ENCODE peak calls at places on chromosomes 11 and 22, in eight cellular contexts. One of them, this sample, is unnamed.

GRCh38 chr11:2265854-2266585 is 4.4 kb downstream of the ASCL2 start:
- DNase-seq in HCT116: no peak
- DNase-seq in pancreas: no peak
- DNase-seq in A673: no peak
- DNase-seq in GM23248: no peak
- DNase-seq in heart left ventricle: no peak
- DNase-seq in endodermal cell: peak; percentile 29
- DNase-seq in tibial nerve: no peak
- DNase-seq in this sample: no peak

GRCh38 chr22:46578824-46579561 is 41.2 kb upstream of the GRAMD4 start:
- DNase-seq in HCT116: no peak
- DNase-seq in pancreas: peak; percentile 69
- DNase-seq in A673: no peak
- DNase-seq in GM23248: peak; percentile 58
- DNase-seq in heart left ventricle: peak; percentile 76
- DNase-seq in endodermal cell: peak; percentile 61
- DNase-seq in tibial nerve: peak; percentile 56
- DNase-seq in this sample: no peak

GRCh38 chr11:115964091-115964490 is 459.9 kb upstream of the CADM1 start:
- DNase-seq in HCT116: no peak
- DNase-seq in pancreas: no peak
- DNase-seq in A673: no peak
- DNase-seq in GM23248: no peak
- DNase-seq in heart left ventricle: no peak
- DNase-seq in endodermal cell: no peak
- DNase-seq in tibial nerve: no peak
- DNase-seq in this sample: peak; percentile 16

GRCh38 chr22:17922925-17923898 is 101.1 kb downstream of the MICAL3 start:
- DNase-seq in HCT116: no peak
- DNase-seq in pancreas: no peak
- DNase-seq in A673: no peak
- DNase-seq in GM23248: peak; percentile 56
- DNase-seq in heart left ventricle: no peak
- DNase-seq in endodermal cell: no peak
- DNase-seq in tibial nerve: no peak
- DNase-seq in this sample: peak; percentile 57

GRCh38 chr11:61826930-61827572 is 1.0 kb upstream of the FADS2 start:
- DNase-seq in HCT116: no peak
- DNase-seq in pancreas: no peak
- DNase-seq in A673: no peak
- DNase-seq in GM23248: no peak
- DNase-seq in heart left ventricle: no peak
- DNase-seq in endodermal cell: no peak
- DNase-seq in tibial nerve: peak; percentile 31
- DNase-seq in this sample: no peak

GRCh38 chr11:15638386-15638787 is 523.7 kb downstream of the INSC start:
- DNase-seq in HCT116: no peak
- DNase-seq in pancreas: no peak
- DNase-seq in A673: no peak
- DNase-seq in GM23248: no peak
- DNase-seq in heart left ventricle: no peak
- DNase-seq in endodermal cell: no peak
- DNase-seq in tibial nerve: peak; percentile 13
- DNase-seq in this sample: no peak

GRCh38 chr22:36244522-36245391 is 5.4 kb upstream of the APOL2 start:
- DNase-seq in HCT116: no peak
- DNase-seq in pancreas: no peak
- DNase-seq in A673: no peak
- DNase-seq in GM23248: peak; percentile 55
- DNase-seq in heart left ventricle: no peak
- DNase-seq in endodermal cell: no peak
- DNase-seq in tibial nerve: peak; percentile 37
- DNase-seq in this sample: no peak

GRCh38 chr22:26053737-26054316 is 115.4 kb upstream of the SEZ6L start:
- DNase-seq in HCT116: no peak
- DNase-seq in pancreas: no peak
- DNase-seq in A673: no peak
- DNase-seq in GM23248: no peak
- DNase-seq in heart left ventricle: no peak
- DNase-seq in endodermal cell: peak; percentile 55
- DNase-seq in tibial nerve: no peak
- DNase-seq in this sample: no peak

GRCh38 chr11:63670077-63670737 is 969 bp downstream of the ATL3 start:
- DNase-seq in HCT116: no peak
- DNase-seq in pancreas: no peak
- DNase-seq in A673: peak; percentile 58
- DNase-seq in GM23248: peak; percentile 75
- DNase-seq in heart left ventricle: no peak
- DNase-seq in endodermal cell: no peak
- DNase-seq in tibial nerve: peak; percentile 35
- DNase-seq in this sample: no peak

GRCh38 chr11:131397666-131398065 is 27.3 kb downstream of the NTM start:
- DNase-seq in HCT116: no peak
- DNase-seq in pancreas: no peak
- DNase-seq in A673: no peak
- DNase-seq in GM23248: no peak
- DNase-seq in heart left ventricle: no peak
- DNase-seq in endodermal cell: no peak
- DNase-seq in tibial nerve: no peak
- DNase-seq in this sample: no peak

GRCh38 chr11:10990637-10991036 is 132.8 kb upstream of the ZBED5 start:
- DNase-seq in HCT116: no peak
- DNase-seq in pancreas: no peak
- DNase-seq in A673: no peak
- DNase-seq in GM23248: peak; percentile 70
- DNase-seq in heart left ventricle: no peak
- DNase-seq in endodermal cell: no peak
- DNase-seq in tibial nerve: no peak
- DNase-seq in this sample: no peak

GRCh38 chr11:2513441-2513840 is 68.6 kb downstream of the KCNQ1 start:
- DNase-seq in HCT116: no peak
- DNase-seq in pancreas: peak; percentile 4
- DNase-seq in A673: no peak
- DNase-seq in GM23248: no peak
- DNase-seq in heart left ventricle: no peak
- DNase-seq in endodermal cell: no peak
- DNase-seq in tibial nerve: no peak
- DNase-seq in this sample: no peak

GRCh38 chr22:50298937-50299656 is 8.3 kb downstream of the PLXNB2 start:
- DNase-seq in HCT116: no peak
- DNase-seq in pancreas: no peak
- DNase-seq in A673: peak; percentile 80
- DNase-seq in GM23248: peak; percentile 68
- DNase-seq in heart left ventricle: no peak
- DNase-seq in endodermal cell: peak; percentile 69
- DNase-seq in tibial nerve: no peak
- DNase-seq in this sample: no peak

GRCh38 chr11:119316017-119316728 is 757 bp downstream of the MCAM start:
- DNase-seq in HCT116: no peak
- DNase-seq in pancreas: peak; percentile 74
- DNase-seq in A673: peak; percentile 64
- DNase-seq in GM23248: peak; percentile 43
- DNase-seq in heart left ventricle: peak; percentile 80
- DNase-seq in endodermal cell: peak; percentile 68
- DNase-seq in tibial nerve: no peak
- DNase-seq in this sample: no peak

GRCh38 chr11:119316729-119317591 is at the start of gene MCAM:
- DNase-seq in HCT116: no peak
- DNase-seq in pancreas: no peak
- DNase-seq in A673: peak; percentile 61
- DNase-seq in GM23248: peak; percentile 56
- DNase-seq in heart left ventricle: peak; percentile 68
- DNase-seq in endodermal cell: peak; percentile 88
- DNase-seq in tibial nerve: no peak
- DNase-seq in this sample: no peak

GRCh38 chr11:119318240-119319135 is 1.6 kb upstream of the MCAM start:
- DNase-seq in HCT116: no peak
- DNase-seq in pancreas: no peak
- DNase-seq in A673: no peak
- DNase-seq in GM23248: peak; percentile 84
- DNase-seq in heart left ventricle: no peak
- DNase-seq in endodermal cell: peak; percentile 88
- DNase-seq in tibial nerve: no peak
- DNase-seq in this sample: no peak

GRCh38 chr11:119319136-119319701 is 2.3 kb upstream of the MCAM start:
- DNase-seq in HCT116: no peak
- DNase-seq in pancreas: no peak
- DNase-seq in A673: no peak
- DNase-seq in GM23248: no peak
- DNase-seq in heart left ventricle: no peak
- DNase-seq in endodermal cell: no peak
- DNase-seq in tibial nerve: no peak
- DNase-seq in this sample: no peak

GRCh38 chr11:119317592-119318239 is 786 bp upstream of the MCAM start:
- DNase-seq in HCT116: no peak
- DNase-seq in pancreas: no peak
- DNase-seq in A673: no peak
- DNase-seq in GM23248: no peak
- DNase-seq in heart left ventricle: no peak
- DNase-seq in endodermal cell: no peak
- DNase-seq in tibial nerve: no peak
- DNase-seq in this sample: no peak
- H3K27ac ChIP-seq in HCT116: peak overlapping the region; percentile 22
- H3K27ac ChIP-seq in pancreas: peak overlapping the region; percentile 62
- H3K27ac ChIP-seq in A673: no peak overlapping the region
- H3K27ac ChIP-seq in GM23248: no peak overlapping the region
- H3K27ac ChIP-seq in heart left ventricle: peak overlapping the region; percentile 88
- H3K27ac ChIP-seq in endodermal cell: no peak overlapping the region
- H3K27ac ChIP-seq in tibial nerve: peak overlapping the region; percentile 89
- H3K27ac ChIP-seq in this sample: peak overlapping the region; percentile 87

GRCh38 chr11:35099278-35100018 is 39.5 kb upstream of the CD44 start:
- DNase-seq in HCT116: no peak
- DNase-seq in pancreas: no peak
- DNase-seq in A673: peak; percentile 29
- DNase-seq in GM23248: peak; percentile 88
- DNase-seq in heart left ventricle: no peak
- DNase-seq in endodermal cell: no peak
- DNase-seq in tibial nerve: no peak
- DNase-seq in this sample: no peak

GRCh38 chr11:35101223-35101622 is 37.7 kb upstream of the CD44 start:
- DNase-seq in HCT116: no peak
- DNase-seq in pancreas: no peak
- DNase-seq in A673: no peak
- DNase-seq in GM23248: peak; percentile 65
- DNase-seq in heart left ventricle: no peak
- DNase-seq in endodermal cell: no peak
- DNase-seq in tibial nerve: no peak
- DNase-seq in this sample: no peak

GRCh38 chr11:35097814-35098213 is 41.2 kb upstream of the CD44 start:
- DNase-seq in HCT116: no peak
- DNase-seq in pancreas: no peak
- DNase-seq in A673: no peak
- DNase-seq in GM23248: no peak
- DNase-seq in heart left ventricle: no peak
- DNase-seq in endodermal cell: no peak
- DNase-seq in tibial nerve: no peak
- DNase-seq in this sample: no peak

GRCh38 chr11:35098850-35099249 is 40.1 kb upstream of the CD44 start:
- DNase-seq in HCT116: no peak
- DNase-seq in pancreas: no peak
- DNase-seq in A673: no peak
- DNase-seq in GM23248: no peak
- DNase-seq in heart left ventricle: no peak
- DNase-seq in endodermal cell: no peak
- DNase-seq in tibial nerve: no peak
- DNase-seq in this sample: no peak

DNA sequence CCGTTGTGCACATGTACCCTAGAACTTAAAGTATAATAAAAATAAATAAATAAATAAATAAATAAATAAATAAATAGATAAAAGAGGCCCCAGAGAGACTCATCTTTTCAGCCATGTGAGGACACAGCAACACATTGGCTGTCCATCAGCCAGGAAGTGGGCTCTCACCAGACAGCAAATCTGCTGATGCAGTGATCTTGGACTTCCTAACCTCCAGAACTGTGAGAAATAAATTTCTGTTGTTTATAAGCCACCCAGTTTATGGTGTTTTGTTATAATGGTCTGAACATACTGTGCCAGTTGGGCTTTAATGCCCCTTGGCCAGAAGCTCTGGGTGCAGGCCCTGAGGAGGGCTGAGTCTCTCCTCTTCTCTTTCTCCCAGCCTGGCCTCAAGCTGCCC is 42.2 kb upstream of the CD44 start:
- DNase-seq in HCT116: no peak
- DNase-seq in pancreas: no peak
- DNase-seq in A673: no peak
- DNase-seq in GM23248: no peak
- DNase-seq in heart left ventricle: no peak
- DNase-seq in endodermal cell: no peak
- DNase-seq in tibial nerve: no peak
- DNase-seq in this sample: no peak
- H3K4me3 ChIP-seq in HCT116: no peak overlapping the region
- H3K4me3 ChIP-seq in pancreas: no peak overlapping the region
- H3K4me3 ChIP-seq in A673: no peak overlapping the region
- H3K4me3 ChIP-seq in GM23248: no peak overlapping the region
- H3K4me3 ChIP-seq in heart left ventricle: no peak overlapping the region
- H3K4me3 ChIP-seq in endodermal cell: no peak overlapping the region
- H3K4me3 ChIP-seq in tibial nerve: no peak overlapping the region
- H3K4me3 ChIP-seq in this sample: no peak overlapping the region

GRCh38 chr11:65353900-65354264 is 669 bp upstream of the TIGD3 start:
- DNase-seq in HCT116: no peak
- DNase-seq in pancreas: no peak
- DNase-seq in A673: no peak
- DNase-seq in GM23248: no peak
- DNase-seq in heart left ventricle: no peak
- DNase-seq in endodermal cell: no peak
- DNase-seq in tibial nerve: no peak
- DNase-seq in this sample: no peak
- H3K27ac ChIP-seq in HCT116: peak overlapping the region; percentile 43
- H3K27ac ChIP-seq in pancreas: peak overlapping the region; percentile 29
- H3K27ac ChIP-seq in A673: no peak overlapping the region
- H3K27ac ChIP-seq in GM23248: peak overlapping the region; percentile 20
- H3K27ac ChIP-seq in heart left ventricle: peak overlapping the region; percentile 78
- H3K27ac ChIP-seq in endodermal cell: peak overlapping the region; percentile 59
- H3K27ac ChIP-seq in tibial nerve: peak overlapping the region; percentile 72
- H3K27ac ChIP-seq in this sample: peak overlapping the region; percentile 65

GRCh38 chr22:48371391-48371790 is 1456.3 kb downstream of the BRD1 start:
- DNase-seq in HCT116: no peak
- DNase-seq in pancreas: no peak
- DNase-seq in A673: no peak
- DNase-seq in GM23248: no peak
- DNase-seq in heart left ventricle: no peak
- DNase-seq in endodermal cell: peak; percentile 38
- DNase-seq in tibial nerve: no peak
- DNase-seq in this sample: no peak

GRCh38 chr22:48369789-48370507 is 1457.7 kb downstream of the BRD1 start:
- DNase-seq in HCT116: no peak
- DNase-seq in pancreas: no peak
- DNase-seq in A673: no peak
- DNase-seq in GM23248: peak; percentile 2
- DNase-seq in heart left ventricle: no peak
- DNase-seq in endodermal cell: peak; percentile 80
- DNase-seq in tibial nerve: no peak
- DNase-seq in this sample: no peak

GRCh38 chr22:48368975-48369525 is 1458.6 kb downstream of the BRD1 start:
- DNase-seq in HCT116: no peak
- DNase-seq in pancreas: no peak
- DNase-seq in A673: no peak
- DNase-seq in GM23248: no peak
- DNase-seq in heart left ventricle: no peak
- DNase-seq in endodermal cell: peak; percentile 61
- DNase-seq in tibial nerve: no peak
- DNase-seq in this sample: no peak

GRCh38 chr22:48372395-48372794 is 1455.3 kb downstream of the BRD1 start:
- DNase-seq in HCT116: no peak
- DNase-seq in pancreas: no peak
- DNase-seq in A673: no peak
- DNase-seq in GM23248: no peak
- DNase-seq in heart left ventricle: no peak
- DNase-seq in endodermal cell: peak; percentile 47
- DNase-seq in tibial nerve: no peak
- DNase-seq in this sample: no peak

GRCh38 chr22:48370508-48371325 is 1457.0 kb downstream of the BRD1 start:
- DNase-seq in HCT116: no peak
- DNase-seq in pancreas: no peak
- DNase-seq in A673: no peak
- DNase-seq in GM23248: no peak
- DNase-seq in heart left ventricle: no peak
- DNase-seq in endodermal cell: peak; percentile 51
- DNase-seq in tibial nerve: no peak
- DNase-seq in this sample: no peak
- H3K4me3 ChIP-seq in HCT116: no peak overlapping the region
- H3K4me3 ChIP-seq in pancreas: no peak overlapping the region
- H3K4me3 ChIP-seq in A673: no peak overlapping the region
- H3K4me3 ChIP-seq in GM23248: no peak overlapping the region
- H3K4me3 ChIP-seq in heart left ventricle: no peak overlapping the region
- H3K4me3 ChIP-seq in endodermal cell: no peak overlapping the region
- H3K4me3 ChIP-seq in tibial nerve: no peak overlapping the region
- H3K4me3 ChIP-seq in this sample: no peak overlapping the region

This sample was measured in AG04450.